ENCODE peak calls at places on chromosome 10, in nine cellular contexts. One of them, this sample, is unnamed.

GRCh38 chr10:6050801-6051445 is 11.2 kb downstream of the IL2RA start:
- DNase-seq in aorta: peak; percentile 75
- DNase-seq in CD8-positive, alpha-beta memory T cell: peak; percentile 90
- DNase-seq in left ventricle myocardium inferior: peak; percentile 46
- DNase-seq in fibroblast of mammary gland: peak; percentile 65
- DNase-seq in BE2C: no peak
- DNase-seq in MM.1S: peak; percentile 89
- DNase-seq in lung: peak; percentile 54
- DNase-seq in H7: peak; percentile 53
- DNase-seq in this sample: peak; percentile 68

GRCh38 chr10:103853428-103854264 is 1.7 kb downstream of the SH3PXD2A start:
- DNase-seq in BE2C: no peak
- DNase-seq in lung: no peak
- DNase-seq in left ventricle myocardium inferior: no peak
- DNase-seq in aorta: no peak
- DNase-seq in CD8-positive, alpha-beta memory T cell: no peak
- DNase-seq in fibroblast of mammary gland: no peak
- DNase-seq in MM.1S: no peak
- DNase-seq in H7: no peak
- DNase-seq in this sample: no peak

GRCh38 chr10:79446451-79447020 is 1.1 kb upstream of the ZCCHC24 start:
- DNase-seq in BE2C: peak; percentile 78
- DNase-seq in left ventricle myocardium inferior: peak; percentile 78
- DNase-seq in fibroblast of mammary gland: peak; percentile 48
- DNase-seq in MM.1S: no peak
- DNase-seq in aorta: peak; percentile 86
- DNase-seq in H7: peak; percentile 90
- DNase-seq in lung: peak; percentile 73
- DNase-seq in CD8-positive, alpha-beta memory T cell: peak; percentile 22
- DNase-seq in this sample: no peak

GRCh38 chr10:124701435-124701834 is 42.7 kb downstream of the FAM53B start:
- DNase-seq in left ventricle myocardium inferior: peak; percentile 95
- DNase-seq in CD8-positive, alpha-beta memory T cell: no peak
- DNase-seq in aorta: peak; percentile 96
- DNase-seq in BE2C: no peak
- DNase-seq in fibroblast of mammary gland: peak; percentile 90
- DNase-seq in MM.1S: no peak
- DNase-seq in H7: no peak
- DNase-seq in lung: peak; percentile 83
- DNase-seq in this sample: peak; percentile 96

GRCh38 chr10:30215631-30216030 is 133.4 kb downstream of the MTPAP start:
- DNase-seq in BE2C: no peak
- DNase-seq in left ventricle myocardium inferior: peak; percentile 29
- DNase-seq in aorta: peak; percentile 50
- DNase-seq in lung: no peak
- DNase-seq in H7: no peak
- DNase-seq in fibroblast of mammary gland: peak; percentile 58
- DNase-seq in CD8-positive, alpha-beta memory T cell: no peak
- DNase-seq in MM.1S: no peak
- DNase-seq in this sample: peak; percentile 76

GRCh38 chr10:20683345-20683744 is 213.8 kb downstream of the NEBL start:
- DNase-seq in lung: no peak
- DNase-seq in CD8-positive, alpha-beta memory T cell: no peak
- DNase-seq in aorta: no peak
- DNase-seq in H7: no peak
- DNase-seq in BE2C: no peak
- DNase-seq in fibroblast of mammary gland: no peak
- DNase-seq in left ventricle myocardium inferior: no peak
- DNase-seq in MM.1S: no peak
- DNase-seq in this sample: no peak

GRCh38 chr10:15419279-15419874 is 48.3 kb upstream of the FAM171A1 start:
- DNase-seq in MM.1S: peak; percentile 44
- DNase-seq in aorta: no peak
- DNase-seq in H7: peak; percentile 53
- DNase-seq in lung: no peak
- DNase-seq in BE2C: peak; percentile 16
- DNase-seq in fibroblast of mammary gland: peak; percentile 45
- DNase-seq in left ventricle myocardium inferior: no peak
- DNase-seq in CD8-positive, alpha-beta memory T cell: peak; percentile 17
- DNase-seq in this sample: peak; percentile 75

GRCh38 chr10:12419279-12419847 is 70.0 kb downstream of the CAMK1D start:
- DNase-seq in lung: no peak
- DNase-seq in MM.1S: no peak
- DNase-seq in fibroblast of mammary gland: peak; percentile 99
- DNase-seq in left ventricle myocardium inferior: no peak
- DNase-seq in H7: no peak
- DNase-seq in BE2C: no peak
- DNase-seq in CD8-positive, alpha-beta memory T cell: no peak
- DNase-seq in aorta: peak; percentile 72
- DNase-seq in this sample: peak; percentile 96

GRCh38 chr10:10092581-10092980 is 925.1 kb upstream of the CELF2 start:
- DNase-seq in lung: peak; percentile 30
- DNase-seq in CD8-positive, alpha-beta memory T cell: no peak
- DNase-seq in aorta: no peak
- DNase-seq in H7: peak; percentile 19
- DNase-seq in left ventricle myocardium inferior: peak; percentile 26
- DNase-seq in BE2C: no peak
- DNase-seq in fibroblast of mammary gland: peak; percentile 68
- DNase-seq in MM.1S: no peak
- DNase-seq in this sample: peak; percentile 32

GRCh38 chr10:82463165-82463564 is 588.2 kb downstream of the NRG3 start:
- DNase-seq in fibroblast of mammary gland: no peak
- DNase-seq in left ventricle myocardium inferior: no peak
- DNase-seq in BE2C: no peak
- DNase-seq in aorta: no peak
- DNase-seq in lung: no peak
- DNase-seq in MM.1S: no peak
- DNase-seq in H7: no peak
- DNase-seq in CD8-positive, alpha-beta memory T cell: no peak
- DNase-seq in this sample: no peak

GRCh38 chr10:125626671-125627070 is 56.3 kb downstream of the TEX36 start:
- DNase-seq in left ventricle myocardium inferior: no peak
- DNase-seq in fibroblast of mammary gland: no peak
- DNase-seq in CD8-positive, alpha-beta memory T cell: no peak
- DNase-seq in aorta: no peak
- DNase-seq in lung: no peak
- DNase-seq in MM.1S: no peak
- DNase-seq in H7: no peak
- DNase-seq in BE2C: no peak
- DNase-seq in this sample: no peak

GRCh38 chr10:36621346-36621745 is 504.1 kb upstream of the ANKRD30A start:
- DNase-seq in CD8-positive, alpha-beta memory T cell: no peak
- DNase-seq in aorta: no peak
- DNase-seq in MM.1S: no peak
- DNase-seq in H7: no peak
- DNase-seq in BE2C: no peak
- DNase-seq in fibroblast of mammary gland: peak; percentile 42
- DNase-seq in lung: no peak
- DNase-seq in left ventricle myocardium inferior: no peak
- DNase-seq in this sample: peak; percentile 48

GRCh38 chr10:31353574-31353973 is 34.6 kb downstream of the ZEB1 start:
- DNase-seq in aorta: no peak
- DNase-seq in MM.1S: no peak
- DNase-seq in lung: no peak
- DNase-seq in left ventricle myocardium inferior: no peak
- DNase-seq in fibroblast of mammary gland: peak; percentile 85
- DNase-seq in CD8-positive, alpha-beta memory T cell: peak; percentile 21
- DNase-seq in BE2C: no peak
- DNase-seq in H7: no peak
- DNase-seq in this sample: peak; percentile 61

DNA sequence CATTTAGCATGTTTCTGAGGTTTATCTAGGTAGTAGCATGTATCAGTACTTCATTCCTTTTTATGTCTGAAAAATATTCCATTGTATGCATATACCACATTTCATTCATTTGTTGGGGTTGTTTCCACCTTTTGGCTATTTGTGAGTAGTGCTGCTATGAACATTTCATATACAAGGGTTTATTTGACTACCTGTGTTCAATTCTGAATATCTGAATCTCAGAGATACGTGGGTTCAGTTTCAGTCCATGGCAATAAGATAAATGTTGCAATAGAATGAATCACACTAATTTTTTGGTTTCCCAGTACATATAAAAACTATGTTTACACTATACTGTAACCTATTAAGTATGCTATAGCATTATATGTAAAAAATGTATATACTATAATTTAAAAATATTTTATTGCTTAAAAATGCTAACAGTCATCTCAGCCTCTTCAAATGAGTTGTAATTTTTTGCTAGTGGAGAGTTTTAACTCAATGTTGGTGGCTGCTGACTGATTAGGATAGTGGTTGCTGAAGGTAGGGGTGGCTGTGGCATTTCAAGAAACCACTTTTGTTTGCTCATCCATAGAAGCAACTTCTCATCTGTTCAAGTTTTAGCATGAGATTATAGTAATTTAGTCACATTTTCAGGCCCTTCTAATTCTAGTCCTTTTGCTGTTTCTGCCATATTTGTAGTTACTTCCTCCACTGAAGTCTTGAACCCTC is 13.9 kb downstream of the PLEKHA1 start:
- DNase-seq in CD8-positive, alpha-beta memory T cell: no peak
- DNase-seq in H7: no peak
- DNase-seq in lung: no peak
- DNase-seq in fibroblast of mammary gland: no peak
- DNase-seq in BE2C: no peak
- DNase-seq in aorta: no peak
- DNase-seq in MM.1S: no peak
- DNase-seq in left ventricle myocardium inferior: no peak
- DNase-seq in this sample: no peak
- H3K4me3 ChIP-seq in CD8-positive, alpha-beta memory T cell: no peak overlapping the region
- H3K4me3 ChIP-seq in H7: no peak overlapping the region
- H3K4me3 ChIP-seq in lung: no peak overlapping the region
- H3K4me3 ChIP-seq in fibroblast of mammary gland: no peak overlapping the region
- H3K4me3 ChIP-seq in BE2C: no peak overlapping the region
- H3K4me3 ChIP-seq in aorta: no peak overlapping the region
- H3K4me3 ChIP-seq in MM.1S: no peak overlapping the region
- H3K4me3 ChIP-seq in left ventricle myocardium inferior: no peak overlapping the region
- H3K4me3 ChIP-seq in this sample: no peak overlapping the region

GRCh38 chr10:48636901-48637300 is 32.0 kb upstream of the ARHGAP22 start:
- DNase-seq in H7: no peak
- DNase-seq in left ventricle myocardium inferior: no peak
- DNase-seq in aorta: no peak
- DNase-seq in lung: peak; percentile 18
- DNase-seq in MM.1S: no peak
- DNase-seq in CD8-positive, alpha-beta memory T cell: no peak
- DNase-seq in fibroblast of mammary gland: no peak
- DNase-seq in BE2C: no peak
- DNase-seq in this sample: no peak

GRCh38 chr10:48638158-48638557 is 33.3 kb upstream of the ARHGAP22 start:
- DNase-seq in aorta: no peak
- DNase-seq in CD8-positive, alpha-beta memory T cell: no peak
- DNase-seq in BE2C: no peak
- DNase-seq in MM.1S: no peak
- DNase-seq in fibroblast of mammary gland: no peak
- DNase-seq in left ventricle myocardium inferior: no peak
- DNase-seq in lung: no peak
- DNase-seq in H7: no peak
- DNase-seq in this sample: no peak

GRCh38 chr10:48638739-48639527 is 34.1 kb upstream of the ARHGAP22 start:
- DNase-seq in fibroblast of mammary gland: no peak
- DNase-seq in MM.1S: peak; percentile 21
- DNase-seq in H7: no peak
- DNase-seq in BE2C: no peak
- DNase-seq in aorta: no peak
- DNase-seq in left ventricle myocardium inferior: no peak
- DNase-seq in lung: no peak
- DNase-seq in CD8-positive, alpha-beta memory T cell: no peak
- DNase-seq in this sample: no peak

GRCh38 chr10:48636231-48636630 is 31.4 kb upstream of the ARHGAP22 start:
- DNase-seq in CD8-positive, alpha-beta memory T cell: no peak
- DNase-seq in aorta: no peak
- DNase-seq in lung: no peak
- DNase-seq in H7: no peak
- DNase-seq in BE2C: no peak
- DNase-seq in fibroblast of mammary gland: no peak
- DNase-seq in left ventricle myocardium inferior: no peak
- DNase-seq in MM.1S: no peak
- DNase-seq in this sample: no peak

GRCh38 chr10:48639646-48640045 is 34.8 kb upstream of the ARHGAP22 start:
- DNase-seq in fibroblast of mammary gland: peak; percentile 25
- DNase-seq in CD8-positive, alpha-beta memory T cell: no peak
- DNase-seq in lung: no peak
- DNase-seq in MM.1S: no peak
- DNase-seq in aorta: no peak
- DNase-seq in H7: no peak
- DNase-seq in left ventricle myocardium inferior: no peak
- DNase-seq in BE2C: no peak
- DNase-seq in this sample: no peak
- H3K4me3 ChIP-seq in fibroblast of mammary gland: no peak overlapping the region
- H3K4me3 ChIP-seq in CD8-positive, alpha-beta memory T cell: no peak overlapping the region
- H3K4me3 ChIP-seq in lung: no peak overlapping the region
- H3K4me3 ChIP-seq in MM.1S: no peak overlapping the region
- H3K4me3 ChIP-seq in aorta: no peak overlapping the region
- H3K4me3 ChIP-seq in H7: no peak overlapping the region
- H3K4me3 ChIP-seq in left ventricle myocardium inferior: no peak overlapping the region
- H3K4me3 ChIP-seq in BE2C: no peak overlapping the region
- H3K4me3 ChIP-seq in this sample: no peak overlapping the region

GRCh38 chr10:63241898-63242297 is 108.8 kb downstream of the NRBF2 start:
- DNase-seq in aorta: no peak
- DNase-seq in lung: no peak
- DNase-seq in CD8-positive, alpha-beta memory T cell: peak; percentile 38
- DNase-seq in left ventricle myocardium inferior: no peak
- DNase-seq in BE2C: no peak
- DNase-seq in fibroblast of mammary gland: no peak
- DNase-seq in MM.1S: peak; percentile 10
- DNase-seq in H7: no peak
- DNase-seq in this sample: no peak
- H3K4me3 ChIP-seq in aorta: no peak overlapping the region
- H3K4me3 ChIP-seq in lung: no peak overlapping the region
- H3K4me3 ChIP-seq in CD8-positive, alpha-beta memory T cell: peak overlapping the region; percentile 31
- H3K4me3 ChIP-seq in left ventricle myocardium inferior: no peak overlapping the region
- H3K4me3 ChIP-seq in BE2C: no peak overlapping the region
- H3K4me3 ChIP-seq in fibroblast of mammary gland: no peak overlapping the region
- H3K4me3 ChIP-seq in MM.1S: peak overlapping the region; percentile 27
- H3K4me3 ChIP-seq in H7: no peak overlapping the region
- H3K4me3 ChIP-seq in this sample: no peak overlapping the region

DNA sequence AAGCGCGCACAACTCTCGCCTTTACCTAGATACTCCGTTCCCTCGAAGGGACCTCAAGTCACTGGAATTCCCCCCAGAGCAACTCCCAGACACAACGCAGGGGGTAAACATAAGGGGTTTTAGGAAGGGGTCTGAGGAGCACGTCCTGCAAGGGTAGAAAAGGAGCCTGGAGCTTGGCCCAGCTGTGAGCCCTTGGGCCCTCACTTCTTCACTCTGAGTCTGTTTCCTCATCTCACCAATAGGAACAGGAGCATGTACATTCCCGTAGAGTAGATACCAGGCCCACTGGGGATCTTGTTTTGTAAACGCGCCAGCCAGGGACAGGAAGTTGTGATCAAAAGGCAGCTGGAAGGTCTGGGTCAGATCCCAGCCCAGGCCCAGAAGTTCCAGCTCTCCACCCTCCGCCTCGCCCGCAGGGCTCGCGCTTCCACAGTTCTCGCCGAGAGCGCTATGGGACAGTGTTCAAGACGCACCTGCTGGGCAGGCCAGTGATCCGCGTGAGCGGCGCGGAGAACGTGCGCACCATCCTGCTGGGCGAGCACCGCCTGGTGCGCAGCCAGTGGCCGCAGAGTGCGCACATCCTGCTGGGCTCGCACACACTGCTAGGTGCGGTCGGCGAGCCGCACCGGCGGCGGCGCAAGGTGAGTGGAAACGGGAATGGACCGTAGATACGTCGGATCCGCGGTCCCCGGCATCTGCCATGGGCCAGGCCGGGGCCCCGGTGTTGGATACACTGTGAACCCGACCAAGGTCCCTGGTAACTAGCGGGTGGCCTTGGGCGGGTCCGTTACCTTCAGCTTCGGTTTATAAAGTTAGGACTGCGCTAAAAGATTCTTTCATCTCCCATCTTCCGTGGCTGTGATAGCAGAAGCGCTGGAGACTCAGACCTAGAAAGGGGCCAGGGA is 1.2 kb downstream of the CYP26C1 start:
- DNase-seq in lung: no peak
- DNase-seq in fibroblast of mammary gland: no peak
- DNase-seq in left ventricle myocardium inferior: no peak
- DNase-seq in H7: peak; percentile 55
- DNase-seq in BE2C: no peak
- DNase-seq in MM.1S: no peak
- DNase-seq in aorta: no peak
- DNase-seq in CD8-positive, alpha-beta memory T cell: no peak
- DNase-seq in this sample: peak; percentile 95
- H3K4me3 ChIP-seq in lung: no peak overlapping the region
- H3K4me3 ChIP-seq in fibroblast of mammary gland: peak overlapping the region; percentile 13
- H3K4me3 ChIP-seq in left ventricle myocardium inferior: peak overlapping the region; percentile 54
- H3K4me3 ChIP-seq in H7: peak overlapping the region; percentile 32
- H3K4me3 ChIP-seq in BE2C: no peak overlapping the region
- H3K4me3 ChIP-seq in MM.1S: peak overlapping the region; percentile 55
- H3K4me3 ChIP-seq in aorta: no peak overlapping the region
- H3K4me3 ChIP-seq in CD8-positive, alpha-beta memory T cell: no peak overlapping the region
- H3K4me3 ChIP-seq in this sample: peak overlapping the region; percentile 54